ENCODE peak calls at places on chromosomes 5 and 9, in seven cellular contexts. One of them, this sample, is unnamed.

GRCh38 chr9:27181381-27181780 is 72.4 kb downstream of the TEK start:
- DNase-seq in stimulated activated CD4-positive, alpha-beta T cell treated with anti-CD3 and anti-CD28 coated beads, Interleukin-2, amount 100 ng/mL, for 24 hours: no peak
- DNase-seq in choroid plexus epithelial cell: peak
- DNase-seq in T-cell: no peak
- DNase-seq in stimulated activated CD8-positive, alpha-beta memory T cell treated with anti-CD3 and anti-CD28 coated beads, Interleukin-4, amount 100 ng/mL, for 4 hours: no peak
- DNase-seq in left ventricle myocardium superior: no peak
- DNase-seq in neuronal stem cell: no peak
- DNase-seq in this sample: peak

GRCh38 chr5:125257997-125258396 is 511.6 kb upstream of the ZNF608 start:
- DNase-seq in stimulated activated CD4-positive, alpha-beta T cell treated with anti-CD3 and anti-CD28 coated beads, Interleukin-2, amount 100 ng/mL, for 24 hours: no peak
- DNase-seq in choroid plexus epithelial cell: no peak
- DNase-seq in T-cell: no peak
- DNase-seq in stimulated activated CD8-positive, alpha-beta memory T cell treated with anti-CD3 and anti-CD28 coated beads, Interleukin-4, amount 100 ng/mL, for 4 hours: no peak
- DNase-seq in left ventricle myocardium superior: no peak
- DNase-seq in neuronal stem cell: no peak
- DNase-seq in this sample: no peak

GRCh38 chr5:169450464-169450863 is 133.1 kb upstream of the SPDL1 start:
- DNase-seq in stimulated activated CD4-positive, alpha-beta T cell treated with anti-CD3 and anti-CD28 coated beads, Interleukin-2, amount 100 ng/mL, for 24 hours: no peak
- DNase-seq in choroid plexus epithelial cell: no peak
- DNase-seq in T-cell: no peak
- DNase-seq in stimulated activated CD8-positive, alpha-beta memory T cell treated with anti-CD3 and anti-CD28 coated beads, Interleukin-4, amount 100 ng/mL, for 4 hours: no peak
- DNase-seq in left ventricle myocardium superior: no peak
- DNase-seq in neuronal stem cell: no peak
- DNase-seq in this sample: no peak

GRCh38 chr9:107848598-107848997 is 359.0 kb upstream of the KLF4 start:
- DNase-seq in stimulated activated CD4-positive, alpha-beta T cell treated with anti-CD3 and anti-CD28 coated beads, Interleukin-2, amount 100 ng/mL, for 24 hours: no peak
- DNase-seq in choroid plexus epithelial cell: peak
- DNase-seq in T-cell: no peak
- DNase-seq in stimulated activated CD8-positive, alpha-beta memory T cell treated with anti-CD3 and anti-CD28 coated beads, Interleukin-4, amount 100 ng/mL, for 4 hours: no peak
- DNase-seq in left ventricle myocardium superior: no peak
- DNase-seq in neuronal stem cell: no peak
- DNase-seq in this sample: no peak

GRCh38 chr5:6722015-6722414 is 8.8 kb downstream of the TENT4A start:
- DNase-seq in stimulated activated CD4-positive, alpha-beta T cell treated with anti-CD3 and anti-CD28 coated beads, Interleukin-2, amount 100 ng/mL, for 24 hours: no peak
- DNase-seq in choroid plexus epithelial cell: peak
- DNase-seq in T-cell: no peak
- DNase-seq in stimulated activated CD8-positive, alpha-beta memory T cell treated with anti-CD3 and anti-CD28 coated beads, Interleukin-4, amount 100 ng/mL, for 4 hours: no peak
- DNase-seq in left ventricle myocardium superior: no peak
- DNase-seq in neuronal stem cell: no peak
- DNase-seq in this sample: no peak

GRCh38 chr5:103098993-103099392 is 20.9 kb downstream of the GIN1 start:
- DNase-seq in stimulated activated CD4-positive, alpha-beta T cell treated with anti-CD3 and anti-CD28 coated beads, Interleukin-2, amount 100 ng/mL, for 24 hours: no peak
- DNase-seq in choroid plexus epithelial cell: peak
- DNase-seq in T-cell: no peak
- DNase-seq in stimulated activated CD8-positive, alpha-beta memory T cell treated with anti-CD3 and anti-CD28 coated beads, Interleukin-4, amount 100 ng/mL, for 4 hours: no peak
- DNase-seq in left ventricle myocardium superior: no peak
- DNase-seq in neuronal stem cell: no peak
- DNase-seq in this sample: no peak

GRCh38 chr9:122402403-122403268 is 31.8 kb downstream of the PTGS1 start:
- DNase-seq in stimulated activated CD4-positive, alpha-beta T cell treated with anti-CD3 and anti-CD28 coated beads, Interleukin-2, amount 100 ng/mL, for 24 hours: peak
- DNase-seq in choroid plexus epithelial cell: peak
- DNase-seq in T-cell: no peak
- DNase-seq in stimulated activated CD8-positive, alpha-beta memory T cell treated with anti-CD3 and anti-CD28 coated beads, Interleukin-4, amount 100 ng/mL, for 4 hours: no peak
- DNase-seq in left ventricle myocardium superior: no peak
- DNase-seq in neuronal stem cell: no peak
- DNase-seq in this sample: peak

GRCh38 chr9:100377015-100377414 is 24.3 kb upstream of the TEX10 start:
- DNase-seq in stimulated activated CD4-positive, alpha-beta T cell treated with anti-CD3 and anti-CD28 coated beads, Interleukin-2, amount 100 ng/mL, for 24 hours: no peak
- DNase-seq in choroid plexus epithelial cell: no peak
- DNase-seq in T-cell: no peak
- DNase-seq in stimulated activated CD8-positive, alpha-beta memory T cell treated with anti-CD3 and anti-CD28 coated beads, Interleukin-4, amount 100 ng/mL, for 4 hours: no peak
- DNase-seq in left ventricle myocardium superior: no peak
- DNase-seq in neuronal stem cell: no peak
- DNase-seq in this sample: no peak

GRCh38 chr5:74916831-74917710 is 50.9 kb upstream of the FAM169A start:
- DNase-seq in stimulated activated CD4-positive, alpha-beta T cell treated with anti-CD3 and anti-CD28 coated beads, Interleukin-2, amount 100 ng/mL, for 24 hours: no peak
- DNase-seq in choroid plexus epithelial cell: peak
- DNase-seq in T-cell: no peak
- DNase-seq in stimulated activated CD8-positive, alpha-beta memory T cell treated with anti-CD3 and anti-CD28 coated beads, Interleukin-4, amount 100 ng/mL, for 4 hours: no peak
- DNase-seq in left ventricle myocardium superior: no peak
- DNase-seq in neuronal stem cell: no peak
- DNase-seq in this sample: no peak

GRCh38 chr5:120073722-120074121 is 390.4 kb upstream of the PRR16 start:
- DNase-seq in stimulated activated CD4-positive, alpha-beta T cell treated with anti-CD3 and anti-CD28 coated beads, Interleukin-2, amount 100 ng/mL, for 24 hours: no peak
- DNase-seq in choroid plexus epithelial cell: no peak
- DNase-seq in T-cell: no peak
- DNase-seq in stimulated activated CD8-positive, alpha-beta memory T cell treated with anti-CD3 and anti-CD28 coated beads, Interleukin-4, amount 100 ng/mL, for 4 hours: no peak
- DNase-seq in left ventricle myocardium superior: no peak
- DNase-seq in neuronal stem cell: no peak
- DNase-seq in this sample: no peak

GRCh38 chr9:101711330-101711941 is 27.0 kb downstream of the GRIN3A start:
- DNase-seq in stimulated activated CD4-positive, alpha-beta T cell treated with anti-CD3 and anti-CD28 coated beads, Interleukin-2, amount 100 ng/mL, for 24 hours: peak
- DNase-seq in choroid plexus epithelial cell: peak
- DNase-seq in T-cell: no peak
- DNase-seq in stimulated activated CD8-positive, alpha-beta memory T cell treated with anti-CD3 and anti-CD28 coated beads, Interleukin-4, amount 100 ng/mL, for 4 hours: no peak
- DNase-seq in left ventricle myocardium superior: no peak
- DNase-seq in neuronal stem cell: no peak
- DNase-seq in this sample: no peak

GRCh38 chr5:160083012-160083436 is 36.2 kb downstream of the PWWP2A start:
- DNase-seq in stimulated activated CD4-positive, alpha-beta T cell treated with anti-CD3 and anti-CD28 coated beads, Interleukin-2, amount 100 ng/mL, for 24 hours: no peak
- DNase-seq in choroid plexus epithelial cell: peak
- DNase-seq in T-cell: no peak
- DNase-seq in stimulated activated CD8-positive, alpha-beta memory T cell treated with anti-CD3 and anti-CD28 coated beads, Interleukin-4, amount 100 ng/mL, for 4 hours: no peak
- DNase-seq in left ventricle myocardium superior: no peak
- DNase-seq in neuronal stem cell: no peak
- DNase-seq in this sample: peak

GRCh38 chr9:94490465-94490864 is 64.4 kb upstream of the PCAT7 start:
- DNase-seq in stimulated activated CD4-positive, alpha-beta T cell treated with anti-CD3 and anti-CD28 coated beads, Interleukin-2, amount 100 ng/mL, for 24 hours: no peak
- DNase-seq in choroid plexus epithelial cell: peak
- DNase-seq in T-cell: no peak
- DNase-seq in stimulated activated CD8-positive, alpha-beta memory T cell treated with anti-CD3 and anti-CD28 coated beads, Interleukin-4, amount 100 ng/mL, for 4 hours: no peak
- DNase-seq in left ventricle myocardium superior: no peak
- DNase-seq in neuronal stem cell: peak
- DNase-seq in this sample: no peak

GRCh38 chr9:137757613-137758029 is 120.0 kb upstream of the CACNA1B start:
- DNase-seq in stimulated activated CD4-positive, alpha-beta T cell treated with anti-CD3 and anti-CD28 coated beads, Interleukin-2, amount 100 ng/mL, for 24 hours: peak
- DNase-seq in choroid plexus epithelial cell: peak
- DNase-seq in T-cell: no peak
- DNase-seq in stimulated activated CD8-positive, alpha-beta memory T cell treated with anti-CD3 and anti-CD28 coated beads, Interleukin-4, amount 100 ng/mL, for 4 hours: no peak
- DNase-seq in left ventricle myocardium superior: no peak
- DNase-seq in neuronal stem cell: no peak
- DNase-seq in this sample: peak

GRCh38 chr9:78923966-78924659 is 627.2 kb downstream of the PSAT1 start:
- DNase-seq in stimulated activated CD4-positive, alpha-beta T cell treated with anti-CD3 and anti-CD28 coated beads, Interleukin-2, amount 100 ng/mL, for 24 hours: no peak
- DNase-seq in choroid plexus epithelial cell: no peak
- DNase-seq in T-cell: no peak
- DNase-seq in stimulated activated CD8-positive, alpha-beta memory T cell treated with anti-CD3 and anti-CD28 coated beads, Interleukin-4, amount 100 ng/mL, for 4 hours: no peak
- DNase-seq in left ventricle myocardium superior: no peak
- DNase-seq in neuronal stem cell: no peak
- DNase-seq in this sample: no peak

GRCh38 chr9:70259512-70259802 is 679 bp downstream of the SMC5 start:
- DNase-seq in stimulated activated CD4-positive, alpha-beta T cell treated with anti-CD3 and anti-CD28 coated beads, Interleukin-2, amount 100 ng/mL, for 24 hours: no peak
- DNase-seq in choroid plexus epithelial cell: no peak
- DNase-seq in T-cell: no peak
- DNase-seq in stimulated activated CD8-positive, alpha-beta memory T cell treated with anti-CD3 and anti-CD28 coated beads, Interleukin-4, amount 100 ng/mL, for 4 hours: no peak
- DNase-seq in left ventricle myocardium superior: no peak
- DNase-seq in neuronal stem cell: no peak
- DNase-seq in this sample: no peak

GRCh38 chr5:145718956-145719355 is 116.2 kb downstream of the PRELID2 start:
- DNase-seq in stimulated activated CD4-positive, alpha-beta T cell treated with anti-CD3 and anti-CD28 coated beads, Interleukin-2, amount 100 ng/mL, for 24 hours: no peak
- DNase-seq in choroid plexus epithelial cell: peak
- DNase-seq in T-cell: no peak
- DNase-seq in stimulated activated CD8-positive, alpha-beta memory T cell treated with anti-CD3 and anti-CD28 coated beads, Interleukin-4, amount 100 ng/mL, for 4 hours: no peak
- DNase-seq in left ventricle myocardium superior: no peak
- DNase-seq in neuronal stem cell: no peak
- DNase-seq in this sample: peak

GRCh38 chr9:79764377-79764776 is 192.6 kb downstream of the TLE4 start:
- DNase-seq in stimulated activated CD4-positive, alpha-beta T cell treated with anti-CD3 and anti-CD28 coated beads, Interleukin-2, amount 100 ng/mL, for 24 hours: no peak
- DNase-seq in choroid plexus epithelial cell: peak
- DNase-seq in T-cell: no peak
- DNase-seq in stimulated activated CD8-positive, alpha-beta memory T cell treated with anti-CD3 and anti-CD28 coated beads, Interleukin-4, amount 100 ng/mL, for 4 hours: no peak
- DNase-seq in left ventricle myocardium superior: no peak
- DNase-seq in neuronal stem cell: no peak
- DNase-seq in this sample: peak

GRCh38 chr5:33788922-33789321 is 102.9 kb downstream of the ADAMTS12 start:
- DNase-seq in stimulated activated CD4-positive, alpha-beta T cell treated with anti-CD3 and anti-CD28 coated beads, Interleukin-2, amount 100 ng/mL, for 24 hours: no peak
- DNase-seq in choroid plexus epithelial cell: peak
- DNase-seq in T-cell: no peak
- DNase-seq in stimulated activated CD8-positive, alpha-beta memory T cell treated with anti-CD3 and anti-CD28 coated beads, Interleukin-4, amount 100 ng/mL, for 4 hours: no peak
- DNase-seq in left ventricle myocardium superior: no peak
- DNase-seq in neuronal stem cell: no peak
- DNase-seq in this sample: peak

GRCh38 chr9:107945493-107945892 is 455.9 kb upstream of the KLF4 start:
- DNase-seq in stimulated activated CD4-positive, alpha-beta T cell treated with anti-CD3 and anti-CD28 coated beads, Interleukin-2, amount 100 ng/mL, for 24 hours: no peak
- DNase-seq in choroid plexus epithelial cell: no peak
- DNase-seq in T-cell: no peak
- DNase-seq in stimulated activated CD8-positive, alpha-beta memory T cell treated with anti-CD3 and anti-CD28 coated beads, Interleukin-4, amount 100 ng/mL, for 4 hours: no peak
- DNase-seq in left ventricle myocardium superior: no peak
- DNase-seq in neuronal stem cell: no peak
- DNase-seq in this sample: no peak

GRCh38 chr9:128802482-128802881 is 15.4 kb downstream of the TBC1D13 start:
- DNase-seq in stimulated activated CD4-positive, alpha-beta T cell treated with anti-CD3 and anti-CD28 coated beads, Interleukin-2, amount 100 ng/mL, for 24 hours: no peak
- DNase-seq in choroid plexus epithelial cell: no peak
- DNase-seq in T-cell: no peak
- DNase-seq in stimulated activated CD8-positive, alpha-beta memory T cell treated with anti-CD3 and anti-CD28 coated beads, Interleukin-4, amount 100 ng/mL, for 4 hours: no peak
- DNase-seq in left ventricle myocardium superior: no peak
- DNase-seq in neuronal stem cell: no peak
- DNase-seq in this sample: no peak

GRCh38 chr5:112706446-112707016 is 31.2 kb upstream of the APC start:
- DNase-seq in stimulated activated CD4-positive, alpha-beta T cell treated with anti-CD3 and anti-CD28 coated beads, Interleukin-2, amount 100 ng/mL, for 24 hours: no peak
- DNase-seq in choroid plexus epithelial cell: no peak
- DNase-seq in T-cell: no peak
- DNase-seq in stimulated activated CD8-positive, alpha-beta memory T cell treated with anti-CD3 and anti-CD28 coated beads, Interleukin-4, amount 100 ng/mL, for 4 hours: no peak
- DNase-seq in left ventricle myocardium superior: no peak
- DNase-seq in neuronal stem cell: no peak
- DNase-seq in this sample: no peak

GRCh38 chr9:96048116-96048953 is 172.8 kb downstream of the ERCC6L2 start:
- DNase-seq in stimulated activated CD4-positive, alpha-beta T cell treated with anti-CD3 and anti-CD28 coated beads, Interleukin-2, amount 100 ng/mL, for 24 hours: no peak
- DNase-seq in choroid plexus epithelial cell: no peak
- DNase-seq in T-cell: no peak
- DNase-seq in stimulated activated CD8-positive, alpha-beta memory T cell treated with anti-CD3 and anti-CD28 coated beads, Interleukin-4, amount 100 ng/mL, for 4 hours: no peak
- DNase-seq in left ventricle myocardium superior: no peak
- DNase-seq in neuronal stem cell: peak
- DNase-seq in this sample: no peak

GRCh38 chr5:168106008-168106761 is 185.3 kb upstream of the WWC1 start:
- DNase-seq in stimulated activated CD4-positive, alpha-beta T cell treated with anti-CD3 and anti-CD28 coated beads, Interleukin-2, amount 100 ng/mL, for 24 hours: no peak
- DNase-seq in choroid plexus epithelial cell: peak
- DNase-seq in T-cell: no peak
- DNase-seq in stimulated activated CD8-positive, alpha-beta memory T cell treated with anti-CD3 and anti-CD28 coated beads, Interleukin-4, amount 100 ng/mL, for 4 hours: no peak
- DNase-seq in left ventricle myocardium superior: no peak
- DNase-seq in neuronal stem cell: no peak
- DNase-seq in this sample: no peak

GRCh38 chr9:136322756-136323330 is 4.5 kb upstream of the GPSM1 start:
- DNase-seq in stimulated activated CD4-positive, alpha-beta T cell treated with anti-CD3 and anti-CD28 coated beads, Interleukin-2, amount 100 ng/mL, for 24 hours: no peak
- DNase-seq in choroid plexus epithelial cell: no peak
- DNase-seq in T-cell: no peak
- DNase-seq in stimulated activated CD8-positive, alpha-beta memory T cell treated with anti-CD3 and anti-CD28 coated beads, Interleukin-4, amount 100 ng/mL, for 4 hours: no peak
- DNase-seq in left ventricle myocardium superior: peak
- DNase-seq in neuronal stem cell: no peak
- DNase-seq in this sample: no peak

GRCh38 chr5:157460921-157461792 is 1.1 kb downstream of the NIPAL4 start:
- DNase-seq in stimulated activated CD4-positive, alpha-beta T cell treated with anti-CD3 and anti-CD28 coated beads, Interleukin-2, amount 100 ng/mL, for 24 hours: no peak
- DNase-seq in choroid plexus epithelial cell: no peak
- DNase-seq in T-cell: no peak
- DNase-seq in stimulated activated CD8-positive, alpha-beta memory T cell treated with anti-CD3 and anti-CD28 coated beads, Interleukin-4, amount 100 ng/mL, for 4 hours: no peak
- DNase-seq in left ventricle myocardium superior: no peak
- DNase-seq in neuronal stem cell: no peak
- DNase-seq in this sample: no peak

This sample was measured in AG04450.